ENCODE peak calls at places on chromosomes 16 and 17, in four cellular contexts. K is GM10248, V is dermis microvascular lymphatic vessel endothelial cell, Y is astrocyte of the spinal cord. B is an unnamed sample.

GRCh38 chr16:31404353-31405064 is 11.4 kb downstream of the ITGAD start:
- DNase-seq in K (no peak), V (no peak), Y (no peak), B (no peak)

GRCh38 chr17:64498308-64499203 is 1.7 kb upstream of the POLG2 start:
- DNase-seq in K (no peak), V (no peak), Y (no peak), B (no peak)

GRCh38 chr17:45144199-45145034 is 3.9 kb upstream of the HEXIM1 start:
- DNase-seq in K (no peak), V (no peak), Y (no peak), B (no peak)

GRCh38 chr16:66272461-66272860 is 94.0 kb upstream of the CDH5 start:
- DNase-seq in K (no peak), V (no peak), Y (no peak), B (no peak)

GRCh38 chr17:538096-538973 is 176.3 kb downstream of the VPS53 start:
- DNase-seq in K (no peak), V (no peak), Y (peak), B (peak)

GRCh38 chr17:36880506-36880905 is 56.8 kb upstream of the LHX1 start:
- DNase-seq in K (no peak), V (no peak), Y (no peak), B (no peak)

GRCh38 chr16:86951831-86952598 is 365.2 kb downstream of the C16orf95 start:
- DNase-seq in K (no peak), V (no peak), Y (peak), B (peak)

GRCh38 chr17:74325743-74326379 is at the start of gene KIF19:
- DNase-seq in K (peak), V (no peak), Y (no peak), B (no peak)

GRCh38 chr16:46573008-46573833 is 48.0 kb downstream of the SHCBP1 start:
- DNase-seq in K (peak), V (no peak), Y (peak), B (no peak)

B was measured in endothelial cell of umbilical vein.